ENCODE peak calls at places on chromosome 13, in six cellular contexts. L, Q, Y, T, J and U are unnamed samples.

GRCh38 chr13:113117335-113117872 is 5.2 kb upstream of the F10 start:
- DNase-seq in Q (peak), Y (no peak), T (no peak), L (no peak), J (no peak), U (peak)

GRCh38 chr13:83223546-83223945 is 658.7 kb downstream of the SLITRK1 start:
- DNase-seq in J (no peak), T (no peak), Q (no peak), L (no peak), Y (no peak), U (no peak)

GRCh38 chr13:113178070-113178895 is 19.8 kb downstream of the PROZ start:
- DNase-seq in J (peak), Q (peak), T (no peak), Y (no peak), L (peak), U (no peak)

GRCh38 chr13:27997904-27998522 is 9.5 kb upstream of the URAD start:
- DNase-seq in L (peak), Y (no peak), J (peak), Q (peak), T (peak), U (peak)

GRCh38 chr13:66405908-66406802 is 824.0 kb downstream of the PCDH9 start:
- DNase-seq in J (peak), L (peak), Y (no peak), T (no peak), Q (no peak), U (no peak)

GRCh38 chr13:33228645-33229445 is 56.7 kb downstream of the STARD13 start:
- DNase-seq in Y (no peak), T (no peak), J (peak), L (peak), Q (peak), U (no peak)

GRCh38 chr13:111322001-111322915 is 1.8 kb downstream of the TEX29 start:
- DNase-seq in Y (no peak), T (peak), Q (no peak), L (no peak), J (peak), U (peak)

GRCh38 chr13:108734676-108735075 is 105.3 kb downstream of the MYO16 start:
- DNase-seq in T (peak), Q (peak), Y (no peak), L (no peak), J (no peak), U (peak)

GRCh38 chr13:110017379-110017778 is 231.0 kb upstream of the IRS2 start:
- DNase-seq in T (no peak), Y (no peak), L (peak), J (peak), Q (peak), U (peak)

GRCh38 chr13:68810660-68811059 is 1297.0 kb upstream of the ATXN8OS start:
- DNase-seq in J (peak), Q (peak), T (no peak), L (no peak), Y (peak), U (no peak)

GRCh38 chr13:51785592-51786424 is 18.2 kb downstream of the DHRS12 start:
- DNase-seq in Q (peak), L (peak), J (peak), Y (no peak), T (no peak), U (no peak)

DNA sequence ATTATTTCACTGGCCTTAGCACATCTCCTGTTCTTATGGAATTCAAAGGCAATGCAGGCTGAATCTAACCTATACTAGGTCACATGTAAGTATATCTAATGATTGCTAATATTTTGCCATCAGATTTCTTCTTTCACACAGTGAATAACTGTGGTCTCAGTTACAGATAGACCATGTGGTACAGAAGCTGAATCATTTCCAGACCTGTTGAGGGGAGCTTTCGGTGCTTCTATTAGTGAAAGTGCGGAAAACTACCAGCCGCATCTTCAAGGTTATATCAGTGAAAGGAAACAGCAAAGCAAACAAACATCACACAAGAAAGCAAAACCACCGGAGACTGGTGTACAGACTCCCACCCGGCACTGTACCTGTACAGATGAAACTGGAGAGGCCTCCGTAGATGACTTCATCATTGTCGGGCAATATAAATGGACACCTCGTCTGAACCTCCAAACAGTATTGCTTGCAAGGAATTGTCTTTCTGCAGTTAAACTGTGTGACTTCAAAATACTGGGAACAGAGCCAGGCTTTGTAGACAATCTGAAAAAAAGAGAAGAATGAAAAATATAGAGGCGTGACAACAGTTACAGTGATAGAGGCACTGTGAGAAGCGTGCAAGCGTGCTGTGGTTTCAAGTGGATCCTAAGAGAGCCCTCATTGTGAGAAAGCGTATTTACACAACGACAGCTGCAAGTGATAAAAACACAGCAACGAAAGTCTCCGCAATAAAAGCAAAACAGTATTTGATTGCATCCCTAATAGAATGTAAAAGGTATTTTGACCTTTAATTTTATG is 642.5 kb upstream of the ARGLU1 start:
- DNase-seq in Q (no peak), J (no peak), T (no peak), Y (no peak), L (peak), U (no peak)
- H2AK5ac ChIP-seq in Q (no peak), J (no peak), T (no peak), Y (no peak), L (peak), U (no peak)

GRCh38 chr13:60164490-60164889 is 762 bp upstream of the DIAPH3 start:
- DNase-seq in L (peak), J (peak), Q (peak), T (no peak), Y (no peak), U (no peak)
- H2AK5ac ChIP-seq in L (peak), J (no peak), Q (no peak), T (peak), Y (peak), U (peak)

GRCh38 chr13:99991806-99992242 is 10.2 kb downstream of the ZIC2 start:
- DNase-seq in Q (peak), T (peak), J (no peak), Y (peak), L (no peak), U (peak)
- H2AK5ac ChIP-seq in Q (no peak), T (no peak), J (no peak), Y (no peak), L (no peak), U (no peak)

GRCh38 chr13:25744176-25744575 is 307.6 kb downstream of the SHISA2 start:
- DNase-seq in T (no peak), L (no peak), J (no peak), Y (no peak), Q (no peak), U (no peak)
- H2AK5ac ChIP-seq in T (no peak), L (no peak), J (no peak), Y (no peak), Q (no peak), U (no peak)

DNA sequence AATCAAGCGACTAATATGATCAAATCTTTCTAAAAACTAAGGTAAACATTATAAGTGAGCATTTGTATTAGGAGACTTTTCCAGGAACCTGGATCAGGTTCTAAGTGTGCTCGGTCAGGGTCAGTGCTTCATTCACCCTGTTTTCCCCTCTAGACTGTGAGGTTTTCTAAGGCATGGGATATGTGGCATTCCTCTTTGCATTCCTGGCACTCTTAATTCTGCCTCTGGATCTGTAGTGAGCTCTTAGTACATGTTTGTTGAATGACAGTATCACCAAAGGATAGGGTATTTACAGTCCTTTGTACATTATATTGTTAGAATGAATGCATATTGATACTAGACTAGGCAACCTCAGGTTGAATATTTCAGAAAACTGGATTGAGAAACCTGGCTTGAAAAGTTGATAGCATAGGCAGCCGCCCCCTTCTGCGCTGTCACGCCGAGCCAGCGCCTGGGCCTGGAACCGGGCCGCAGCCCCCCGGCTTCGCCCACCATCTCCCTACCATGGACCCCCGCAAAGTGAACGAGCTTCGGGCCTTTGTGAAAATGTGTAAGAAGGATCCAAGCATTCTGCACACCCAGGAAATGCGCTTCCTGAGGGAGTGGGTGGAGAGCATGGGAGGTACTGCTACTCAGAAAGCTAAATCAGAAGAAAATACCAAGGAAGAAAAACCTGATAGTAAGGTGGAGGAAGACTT is 156.5 kb downstream of the KCNRG start:
- DNase-seq in Y (no peak), T (no peak), Q (peak), L (peak), J (peak), U (no peak)
- H2AK5ac ChIP-seq in Y (no peak), T (no peak), Q (no peak), L (no peak), J (no peak), U (no peak)

GRCh38 chr13:98496239-98496668 is 80.7 kb downstream of the STK24 start:
- DNase-seq in L (peak), J (no peak), Y (no peak), T (no peak), Q (no peak), U (no peak)
- H2AK5ac ChIP-seq in L (no peak), J (no peak), Y (no peak), T (no peak), Q (no peak), U (no peak)

GRCh38 chr13:40269086-40269485 is 397.4 kb downstream of the FOXO1 start:
- DNase-seq in T (no peak), L (no peak), Y (no peak), Q (no peak), J (peak), U (no peak)
- H2AK5ac ChIP-seq in T (no peak), L (no peak), Y (no peak), Q (no peak), J (no peak), U (no peak)